ENCODE peak calls at places on chromosomes 4 and X, in six cellular contexts. K is DMS53, H is NAMALWA, J is GM13977, G is ELR, N is Panc1. Z is an unnamed sample.

GRCh38 chrX:15804563-15804962 is 14.3 kb downstream of the ZRSR2 start:
- DNase-seq in H (no peak), G (no peak), N (no peak), J (no peak), K (no peak), Z (no peak)

GRCh38 chr4:165874799-165875371 is 1.8 kb downstream of the TLL1 start:
- DNase-seq in G (peak), K (peak), N (no peak), H (no peak), J (peak), Z (peak)

GRCh38 chr4:153112071-153112460 is 92.2 kb upstream of the TRIM2 start:
- DNase-seq in G (no peak), K (no peak), H (peak), J (no peak), N (no peak), Z (peak)

GRCh38 chr4:39166177-39166576 is 16.2 kb upstream of the WDR19 start:
- DNase-seq in G (no peak), N (no peak), K (no peak), H (peak), J (no peak), Z (no peak)

GRCh38 chr4:6282247-6282646 is 12.6 kb downstream of the WFS1 start:
- DNase-seq in J (no peak), N (no peak), K (no peak), G (no peak), H (no peak), Z (no peak)

GRCh38 chr4:48804584-48805301 is 24.7 kb upstream of the FRYL start:
- DNase-seq in H (no peak), J (no peak), N (no peak), G (no peak), K (no peak), Z (no peak)

GRCh38 chrX:15956684-15957083 is 102.1 kb upstream of the AP1S2 start:
- DNase-seq in K (peak), G (peak), N (no peak), H (no peak), J (no peak), Z (peak)

GRCh38 chr4:66489783-66490452 is 819.6 kb upstream of the EPHA5 start:
- DNase-seq in J (no peak), H (no peak), N (no peak), G (peak), K (no peak), Z (no peak)

GRCh38 chr4:189500970-189501369 is 439.7 kb upstream of the FRG1 start:
- DNase-seq in K (no peak), J (no peak), N (no peak), G (no peak), H (no peak), Z (no peak)

GRCh38 chr4:136713140-136713539 is 819.2 kb downstream of the PCDH18 start:
- DNase-seq in N (no peak), K (peak), J (peak), H (peak), G (peak), Z (peak)

GRCh38 chr4:7341486-7342222 is 93.1 kb downstream of the PSAPL1 start:
- DNase-seq in J (no peak), N (no peak), G (peak), H (no peak), K (peak), Z (no peak)

GRCh38 chr4:118033148-118034060 is 882 bp upstream of the NDST3 start:
- DNase-seq in K (peak), G (peak), J (peak), H (no peak), N (no peak), Z (peak)

GRCh38 chrX:102712216-102712966 is at the start of gene GPRASP2:
- DNase-seq in N (no peak), G (peak), K (peak), H (no peak), J (no peak), Z (peak)

GRCh38 chrX:12949927-12950656 is 24.8 kb upstream of the TMSB4X start:
- DNase-seq in N (no peak), K (peak), J (peak), G (peak), H (peak), Z (no peak)

GRCh38 chrX:2902841-2903240 is 26.3 kb downstream of the ARSD start:
- DNase-seq in J (no peak), H (no peak), N (no peak), G (no peak), K (no peak), Z (no peak)

GRCh38 chrX:115898382-115899001 is 272.1 kb upstream of the AGTR2 start:
- DNase-seq in G (no peak), J (peak), H (peak), K (peak), N (no peak), Z (peak)

GRCh38 chr4:148395771-148396170 is 46.4 kb downstream of the NR3C2 start:
- DNase-seq in N (no peak), H (no peak), K (no peak), G (no peak), J (no peak), Z (no peak)

GRCh38 chrX:40108084-40108958 is 10.6 kb upstream of the BCOR start:
- DNase-seq in H (no peak), J (peak), G (no peak), N (no peak), K (peak), Z (peak)

GRCh38 chr4:143183513-143184216 is 1.1 kb upstream of the USP38 start:
- DNase-seq in K (peak), N (no peak), H (no peak), G (no peak), J (no peak), Z (peak)

GRCh38 chr4:185847352-185848078 is 35.5 kb upstream of the SORBS2 start:
- DNase-seq in G (peak), J (no peak), H (no peak), K (peak), N (no peak), Z (no peak)

GRCh38 chr4:180150818-180151217 is 2092.4 kb upstream of the TENM3 start:
- DNase-seq in H (peak), N (no peak), G (peak), K (peak), J (no peak), Z (peak)